ENCODE peak calls at places on chromosomes 3 and 15, in four cellular contexts. X is HepG2, O is A549, N is H1. Y is an unnamed sample.

GRCh38 chr3:183211390-183211789 is 41.7 kb upstream of the B3GNT5 start:
- DNase-seq in N (no peak), O (no peak), X (peak; percentile 79), Y (no peak)

GRCh38 chr3:135915206-135915605 is 50.3 kb upstream of the PPP2R3A start:
- DNase-seq in O (no peak), N (no peak), X (no peak), Y (no peak)

GRCh38 chr15:88636039-88636438 is 2.8 kb upstream of the ISG20 start:
- DNase-seq in O (no peak), X (no peak), N (peak; percentile 59), Y (no peak)

GRCh38 chr3:170701696-170702678 is 116.1 kb upstream of the SLC7A14 start:
- DNase-seq in N (no peak), X (no peak), O (no peak), Y (no peak)

GRCh38 chr15:79430901-79431635 is 1.1 kb upstream of the MINAR1 start:
- DNase-seq in N (peak; percentile 53), O (no peak), X (no peak), Y (no peak)

GRCh38 chr3:194587438-194587931 is 45.7 kb downstream of the TMEM44 start:
- DNase-seq in O (no peak), N (no peak), X (no peak), Y (no peak)

GRCh38 chr3:117814975-117815374 is 1105.4 kb downstream of the TUSC7 start:
- DNase-seq in N (no peak), X (no peak), O (no peak), Y (no peak)

GRCh38 chr3:14345496-14346150 is 56.8 kb upstream of the SLC6A6 start:
- DNase-seq in X (no peak), N (no peak), O (no peak), Y (no peak)

GRCh38 chr3:184568918-184569829 is 7.6 kb downstream of the EPHB3 start:
- DNase-seq in X (no peak), N (peak; percentile 79), O (no peak), Y (peak; percentile 62)

GRCh38 chr3:50003766-50004278 is 63.9 kb downstream of the RBM6 start:
- DNase-seq in X (no peak), O (no peak), N (no peak), Y (no peak)

GRCh38 chr3:9000041-9000440 is 36.8 kb upstream of the RAD18 start:
- DNase-seq in N (no peak), X (no peak), O (no peak), Y (no peak)

GRCh38 chr3:30007668-30008067 is 598.7 kb upstream of the TGFBR2 start:
- DNase-seq in X (no peak), O (no peak), N (no peak), Y (no peak)

GRCh38 chr15:29822100-29822684 is at the start of gene TJP1:
- DNase-seq in O (peak; percentile 54), X (peak; percentile 39), N (peak; percentile 86), Y (peak; percentile 87)

GRCh38 chr15:46088486-46089437 is 453.9 kb downstream of the SQOR start:
- DNase-seq in X (no peak), N (no peak), O (no peak), Y (no peak)

GRCh38 chr15:25903024-25903581 is 40.0 kb upstream of the ATP10A start:
- DNase-seq in N (no peak), X (no peak), O (no peak), Y (no peak)

DNA sequence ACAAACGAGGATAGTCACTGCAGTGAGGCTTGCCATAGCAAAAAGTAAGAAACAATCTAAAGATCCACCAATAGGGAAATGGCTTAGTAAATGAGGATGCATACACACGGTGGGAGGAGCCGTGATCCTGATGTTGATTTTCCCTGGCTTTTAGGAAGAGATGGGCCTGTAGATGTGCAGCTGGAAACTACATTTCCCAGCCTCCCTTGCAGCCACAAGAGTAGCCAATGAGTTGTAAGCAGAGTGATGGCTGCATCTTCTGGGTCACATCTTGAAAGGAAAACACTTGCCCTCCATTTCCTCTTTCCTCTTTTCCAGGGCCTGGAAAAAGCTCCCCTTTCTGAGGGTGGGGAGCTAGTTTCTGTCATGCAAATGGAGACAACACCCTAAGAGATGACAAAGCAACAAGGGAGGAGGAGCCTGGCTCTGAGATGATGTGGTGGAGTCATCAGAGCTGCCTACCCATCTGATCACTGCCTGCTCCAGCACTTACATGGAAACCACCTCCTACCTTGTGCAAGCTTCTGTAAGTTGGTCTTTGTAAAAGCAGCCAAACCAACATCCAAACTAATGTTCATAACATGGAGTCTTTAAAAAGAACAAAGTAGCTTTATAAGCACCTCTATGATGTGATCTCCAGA is 139.1 kb downstream of the TLE3 start:
- DNase-seq in X (no peak), O (no peak), N (no peak), Y (no peak)
- TF ChIP-seq RNF2 in X (no peak), O (no peak), N (no peak), Y (no peak)

DNA sequence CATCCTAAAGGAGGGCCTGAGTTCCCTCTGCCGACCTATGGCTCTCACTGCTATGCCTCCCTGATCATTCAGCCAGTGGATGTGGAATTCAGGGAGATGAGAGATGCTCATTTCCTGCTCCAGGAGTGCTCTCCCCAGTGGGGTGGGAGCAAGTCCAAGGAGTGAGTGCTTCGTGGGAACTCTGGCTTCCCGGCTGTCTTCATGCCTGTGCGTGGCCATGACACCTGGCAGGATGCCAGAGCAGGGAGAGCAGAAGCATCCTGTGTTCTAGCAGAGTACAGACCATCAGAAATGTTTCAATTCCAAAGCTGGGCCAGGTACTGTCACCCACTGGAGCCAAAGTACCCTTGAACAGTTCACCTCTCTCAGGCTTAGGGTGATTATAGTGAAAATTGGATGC is 45.1 kb downstream of the APH1B start:
- DNase-seq in N (no peak), X (no peak), O (no peak), Y (peak; percentile 27)
- TF ChIP-seq RNF2 in N (no peak), X (no peak), O (no peak), Y (no peak)

DNA sequence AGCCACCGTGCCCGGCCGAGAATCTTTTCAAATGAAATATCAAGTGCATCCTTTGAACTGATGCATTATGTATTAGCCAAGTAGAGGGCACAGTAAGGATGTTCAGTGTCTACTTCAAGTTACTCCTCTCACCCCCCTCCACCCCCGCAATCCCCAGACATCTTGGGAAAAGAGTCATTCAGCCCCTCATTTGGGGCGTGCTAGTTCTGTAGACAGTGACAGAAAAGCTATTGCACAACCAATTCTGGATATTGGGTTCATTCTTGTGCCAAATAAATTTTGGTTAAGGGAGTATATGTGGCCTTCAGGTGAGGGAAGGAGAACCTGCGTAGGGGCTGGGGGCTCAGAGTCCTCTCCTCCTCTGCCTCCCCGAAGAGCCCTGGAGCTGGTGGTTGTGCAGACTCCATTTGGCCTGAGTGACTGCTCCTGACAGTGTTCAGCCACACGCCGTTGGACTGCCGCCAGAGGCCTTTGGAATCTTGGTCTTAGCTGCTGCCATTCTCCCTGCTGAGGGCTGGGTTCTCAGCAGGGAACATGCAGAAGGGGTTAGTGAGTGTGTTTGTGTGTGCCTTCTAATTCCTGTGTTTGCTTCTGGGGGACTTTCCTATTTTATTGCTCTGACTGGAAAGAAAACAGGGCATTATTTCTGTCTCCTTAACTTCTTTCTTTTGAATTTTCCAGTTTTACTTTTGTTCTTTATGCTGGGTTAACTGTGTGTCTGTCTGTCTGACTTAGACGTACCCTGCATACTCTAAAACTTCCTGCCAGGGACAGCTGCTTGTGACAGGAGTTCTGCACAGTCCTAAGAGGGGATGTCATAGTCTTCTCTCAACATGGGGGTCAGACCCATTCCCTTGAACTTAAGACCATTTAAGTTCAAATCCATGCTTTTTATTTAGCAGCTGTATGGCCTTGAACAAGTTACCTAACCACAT is 21.0 kb downstream of the RARB start:
- DNase-seq in N (no peak), O (no peak), X (peak; percentile 20), Y (no peak)
- TF ChIP-seq RNF2 in N (no peak), O (no peak), X (no peak), Y (no peak)

GRCh38 chr15:74179101-74179841 is 5.8 kb downstream of the ISLR start:
- DNase-seq in X (no peak), N (no peak), O (no peak), Y (no peak)

GRCh38 chr15:74180689-74181602 is 7.4 kb downstream of the ISLR start:
- DNase-seq in N (no peak), O (no peak), X (no peak), Y (no peak)

GRCh38 chr15:74182131-74182530 is 8.6 kb downstream of the ISLR start:
- DNase-seq in N (no peak), X (no peak), O (no peak), Y (no peak)

GRCh38 chr15:74178326-74179100 is 5.0 kb downstream of the ISLR start:
- DNase-seq in O (no peak), X (no peak), N (no peak), Y (no peak)

DNA sequence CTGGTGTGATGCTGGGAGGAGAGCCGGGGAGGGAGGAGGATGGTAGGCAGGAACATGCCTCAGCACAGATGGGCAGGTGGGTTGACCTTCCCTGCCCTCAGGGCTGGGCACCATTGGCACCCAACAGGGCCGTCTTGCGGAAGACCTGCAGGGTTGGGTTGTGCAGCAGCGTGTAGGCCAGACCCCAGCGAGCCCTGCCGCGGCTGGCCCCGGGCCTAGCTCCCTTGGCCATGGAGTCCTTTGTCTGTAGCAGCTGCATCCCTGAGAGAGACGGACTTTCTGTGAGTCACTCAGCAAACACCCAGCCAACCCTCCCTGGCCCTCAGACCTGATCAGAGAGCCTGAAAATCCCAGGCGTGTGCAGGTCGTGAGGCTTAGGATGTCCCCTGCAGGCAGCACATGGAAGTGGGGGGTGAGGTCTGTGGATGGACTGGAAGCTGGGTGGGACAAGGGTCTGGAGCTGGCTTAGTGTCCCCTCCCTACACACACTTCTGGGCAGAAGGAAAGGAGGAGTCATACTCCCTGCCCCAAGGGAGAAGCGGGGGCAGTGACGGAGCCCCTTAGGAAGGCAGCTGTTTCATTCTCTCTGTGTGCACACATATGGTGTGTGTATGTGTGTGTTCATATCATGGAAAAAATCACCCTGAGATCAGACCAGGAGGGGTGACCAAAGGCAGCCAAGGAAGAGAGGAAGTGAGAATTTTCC is 6.6 kb downstream of the ISLR start:
- DNase-seq in O (no peak), X (no peak), N (no peak), Y (no peak)
- TF ChIP-seq RNF2 in O (no peak), X (no peak), N (no peak), Y (no peak)

Y was measured in K562.